ENCODE peak calls at places on chromosome 20, in ten cellular contexts. F is sigmoid colon; I is keratinocyte; M is tibial artery; P is DND-41; S is CD8-positive, alpha-beta T cell; E is heart right ventricle; Q is spleen; C is fibroblast of lung; N is vagina. X is an unnamed sample. For H3K4me1, the result is how much of the 10 kb centered on the place peaks cover.

GRCh38 chr20:44501448-44501847 is 20.4 kb downstream of the SERINC3 start:
- DNase-seq in F (no peak), I (no peak), M (no peak), P (no peak), S (no peak), E (no peak), Q (no peak), C (no peak), N (no peak), X (no peak)

GRCh38 chr20:517221-517620 is 26.4 kb downstream of the CSNK2A1 start:
- DNase-seq in F (no peak), I (no peak), M (no peak), P (no peak), S (no peak), E (no peak), Q (no peak), C (no peak), N (no peak), X (no peak)

GRCh38 chr20:63874254-63874653 is 9.2 kb downstream of the TPD52L2 start:
- DNase-seq in F (no peak), I (no peak), M (no peak), P (no peak), S (no peak), E (no peak), Q (no peak), C (no peak), N (no peak), X (no peak)

GRCh38 chr20:46552460-46553420 is 2.3 kb upstream of the OCSTAMP start:
- DNase-seq in F (no peak), I (no peak), M (no peak), P (peak), S (peak), E (no peak), Q (no peak), C (no peak), N (no peak), X (no peak)

GRCh38 chr20:53785320-53785719 is 191.7 kb upstream of the ZNF217 start:
- DNase-seq in F (peak), I (no peak), M (no peak), P (no peak), S (no peak), E (no peak), Q (no peak), C (no peak), N (no peak), X (no peak)

GRCh38 chr20:10328897-10329255 is 105.1 kb downstream of the MKKS start:
- DNase-seq in F (no peak), I (no peak), M (no peak), P (no peak), S (no peak), E (no peak), Q (no peak), C (no peak), N (no peak), X (no peak)

GRCh38 chr20:33401042-33401921 is at the start of gene CDK5RAP1:
- DNase-seq in F (peak), I (no peak), M (peak), P (peak), S (peak), E (peak), Q (peak), C (peak), N (no peak), X (peak)

GRCh38 chr20:35363190-35363589 is 48.6 kb downstream of the UQCC1 start:
- DNase-seq in F (no peak), I (no peak), M (no peak), P (no peak), S (no peak), E (no peak), Q (no peak), C (peak), N (no peak), X (no peak)

GRCh38 chr20:17872920-17873319 is 95.7 kb downstream of the SNX5 start:
- DNase-seq in F (peak), I (no peak), M (peak), P (no peak), S (no peak), E (no peak), Q (peak), C (no peak), N (no peak), X (no peak)

GRCh38 chr20:48624315-48625020 is 203.3 kb downstream of the PREX1 start:
- DNase-seq in F (no peak), I (no peak), M (no peak), P (no peak), S (no peak), E (no peak), Q (peak), C (no peak), N (no peak), X (no peak)

GRCh38 chr20:22431419-22431818 is 153.0 kb downstream of the FOXA2 start:
- DNase-seq in F (no peak), I (no peak), M (no peak), P (no peak), S (no peak), E (no peak), Q (no peak), C (no peak), N (no peak), X (no peak)

GRCh38 chr20:15834857-15835256 is 738.4 kb downstream of the KIF16B start:
- DNase-seq in F (no peak), I (no peak), M (no peak), P (no peak), S (no peak), E (no peak), Q (no peak), C (no peak), N (no peak), X (no peak)

GRCh38 chr20:35772563-35773058 is 796 bp downstream of the PHF20 start:
- DNase-seq in F (no peak), I (no peak), M (no peak), P (no peak), S (no peak), E (no peak), Q (no peak), C (no peak), N (no peak), X (no peak)

GRCh38 chr20:35200255-35200654 is 26.2 kb upstream of the MMP24 start:
- DNase-seq in F (no peak), I (no peak), M (no peak), P (no peak), S (no peak), E (no peak), Q (no peak), C (peak), N (no peak), X (peak)

GRCh38 chr20:19628570-19629134 is 129.4 kb upstream of the RIN2 start:
- DNase-seq in F (no peak), I (peak), M (peak), P (peak), S (peak), E (no peak), Q (no peak), C (peak), N (no peak), X (peak)

GRCh38 chr20:44435630-44436335 is 39.9 kb upstream of the TTPAL start:
- DNase-seq in F (no peak), I (no peak), M (no peak), P (no peak), S (no peak), E (no peak), Q (no peak), C (no peak), N (no peak), X (no peak)

GRCh38 chr20:575230-575629 is 31.6 kb upstream of the CSNK2A1 start:
- DNase-seq in F (no peak), I (no peak), M (no peak), P (no peak), S (no peak), E (no peak), Q (no peak), C (no peak), N (no peak), X (no peak)

GRCh38 chr20:41136695-41137411 is 490 bp upstream of the PLCG1 start:
- DNase-seq in F (peak), I (no peak), M (peak), P (peak), S (peak), E (peak), Q (peak), C (peak), N (no peak), X (peak)

GRCh38 chr20:61806314-61806713 is 259.4 kb downstream of the TAF4 start:
- DNase-seq in F (no peak), I (no peak), M (no peak), P (no peak), S (no peak), E (no peak), Q (peak), C (no peak), N (no peak), X (no peak)

GRCh38 chr20:61804896-61805295 is 260.8 kb downstream of the TAF4 start:
- DNase-seq in F (no peak), I (no peak), M (no peak), P (no peak), S (no peak), E (no peak), Q (peak), C (no peak), N (no peak), X (no peak)

GRCh38 chr20:61805365-61805764 is 260.3 kb downstream of the TAF4 start:
- DNase-seq in F (no peak), I (no peak), M (no peak), P (no peak), S (no peak), E (no peak), Q (peak), C (no peak), N (no peak), X (no peak)

GRCh38 chr20:61806995-61807394 is 258.7 kb downstream of the TAF4 start:
- DNase-seq in F (no peak), I (no peak), M (no peak), P (no peak), S (no peak), E (no peak), Q (peak), C (no peak), N (no peak), X (no peak)

DNA sequence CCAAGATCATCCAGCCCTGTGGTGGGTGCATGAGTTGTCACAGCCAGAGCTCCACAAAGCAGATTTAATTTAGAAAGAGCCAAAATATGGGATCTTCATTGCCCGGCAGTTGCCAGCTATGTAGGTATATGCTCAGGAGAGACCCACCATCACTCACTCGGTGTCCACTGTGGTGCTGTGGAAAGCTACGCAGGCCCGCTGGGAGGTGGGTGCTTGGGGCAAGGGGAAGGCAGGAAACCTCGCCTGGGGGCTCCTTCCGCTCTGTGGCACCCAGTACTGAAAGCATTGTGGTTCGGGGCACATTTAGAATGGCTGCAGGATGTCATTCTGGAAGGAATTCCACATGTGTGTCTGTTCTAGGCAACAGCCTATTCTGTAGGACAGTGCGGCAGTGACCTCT is 259.9 kb downstream of the TAF4 start:
- DNase-seq in F (no peak), I (no peak), M (no peak), P (no peak), S (no peak), E (no peak), Q (peak), C (no peak), N (no peak), X (no peak)
- H3K4me1 ChIP-seq in F (under half), I (under half), M (under half), P (under half), S (under half), E (under half), Q (under half), C (under half), N (under half), X (half or more)

DNA sequence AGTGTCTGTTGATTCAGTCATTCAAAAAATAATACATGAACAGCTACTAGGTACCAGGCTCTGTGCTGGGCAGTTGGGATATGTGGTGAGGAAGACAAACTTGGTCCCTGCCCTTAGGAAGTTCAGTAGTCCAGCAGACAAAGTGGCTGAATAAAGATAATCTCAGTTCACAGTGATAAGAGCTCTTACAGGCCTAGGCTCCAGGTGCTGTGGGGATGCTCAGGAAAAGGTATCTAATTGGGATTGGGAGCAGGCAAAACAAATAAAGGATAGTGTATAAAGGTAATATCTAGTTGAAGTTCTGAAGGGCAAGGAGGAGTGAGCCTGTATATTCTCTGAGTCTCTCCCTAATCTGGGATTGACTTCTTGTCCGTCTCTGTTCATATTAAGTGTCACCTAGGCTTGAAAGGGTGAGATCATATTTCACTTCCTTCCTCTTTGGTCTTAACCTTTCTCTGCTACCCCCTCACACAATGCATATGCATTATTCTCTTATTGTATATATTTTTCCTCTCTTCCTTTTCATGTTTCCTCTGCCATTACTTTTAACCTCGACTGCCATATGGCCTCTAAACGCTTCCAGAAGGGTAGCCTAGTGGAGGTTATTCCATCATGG is 13.5 kb downstream of the PTPN1 start:
- DNase-seq in F (no peak), I (no peak), M (no peak), P (no peak), S (no peak), E (no peak), Q (no peak), C (no peak), N (no peak), X (no peak)
- H3K4me1 ChIP-seq in F (under half), I (under half), M (under half), P (under half), S (half or more), E (half or more), Q (half or more), C (under half), N (half or more), X (under half)

GRCh38 chr20:57439432-57439831 is 48.2 kb downstream of the RBM38 start:
- DNase-seq in F (peak), I (no peak), M (peak), P (no peak), S (no peak), E (peak), Q (peak), C (no peak), N (no peak), X (no peak)
- H3K4me1 ChIP-seq in F (under half), I (under half), M (half or more), P (under half), S (under half), E (half or more), Q (half or more), C (under half), N (under half), X (under half)

GRCh38 chr20:31603822-31604566 is 1.1 kb upstream of the ID1 start:
- DNase-seq in F (peak), I (no peak), M (peak), P (peak), S (peak), E (peak), Q (peak), C (peak), N (peak), X (peak)

GRCh38 chr20:31605902-31606677 is 1.0 kb downstream of the ID1 start:
- DNase-seq in F (peak), I (no peak), M (no peak), P (no peak), S (peak), E (peak), Q (peak), C (peak), N (no peak), X (no peak)

GRCh38 chr20:31604567-31605030 is 490 bp upstream of the ID1 start:
- DNase-seq in F (no peak), I (no peak), M (no peak), P (no peak), S (no peak), E (no peak), Q (no peak), C (no peak), N (no peak), X (no peak)

GRCh38 chr20:31606678-31606927 is 1.5 kb downstream of the ID1 start:
- DNase-seq in F (no peak), I (no peak), M (no peak), P (no peak), S (no peak), E (no peak), Q (no peak), C (no peak), N (no peak), X (no peak)

DNA sequence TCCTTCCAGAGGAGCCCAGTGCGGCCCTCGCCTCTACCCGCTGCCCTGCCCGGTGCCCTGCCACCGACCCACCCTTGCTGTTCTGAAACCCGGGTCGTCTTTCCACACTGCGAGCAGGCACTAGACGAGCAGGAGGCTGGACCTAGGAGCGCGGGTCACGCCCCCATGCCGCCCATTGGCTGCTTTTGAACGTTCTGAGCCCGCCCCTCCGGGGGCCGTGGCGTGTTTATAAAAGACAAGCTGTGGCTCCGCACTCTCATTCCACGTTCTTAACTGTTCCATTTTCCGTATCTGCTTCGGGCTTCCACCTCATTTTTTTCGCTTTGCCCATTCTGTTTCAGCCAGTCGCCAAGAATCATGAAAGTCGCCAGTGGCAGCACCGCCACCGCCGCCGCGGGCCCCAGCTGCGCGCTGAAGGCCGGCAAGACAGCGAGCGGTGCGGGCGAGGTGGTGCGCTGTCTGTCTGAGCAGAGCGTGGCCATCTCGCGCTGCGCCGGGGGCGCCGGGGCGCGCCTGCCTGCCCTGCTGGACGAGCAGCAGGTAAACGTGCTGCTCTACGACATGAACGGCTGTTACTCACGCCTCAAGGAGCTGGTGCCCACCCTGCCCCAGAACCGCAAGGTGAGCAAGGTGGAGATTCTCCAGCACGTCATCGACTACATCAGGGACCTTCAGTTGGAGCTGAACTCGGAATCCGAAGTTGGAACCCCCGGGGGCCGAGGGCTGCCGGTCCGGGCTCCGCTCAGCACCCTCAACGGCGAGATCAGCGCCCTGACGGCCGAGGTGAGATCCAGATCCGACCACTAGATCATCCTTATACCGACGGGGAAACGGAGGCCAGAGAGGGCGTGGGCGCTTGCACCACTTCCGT is at the start of gene ID1:
- DNase-seq in F (peak), I (no peak), M (peak), P (peak), S (peak), E (peak), Q (peak), C (peak), N (peak), X (peak)
- H3K4me1 ChIP-seq in F (under half), I (under half), M (under half), P (under half), S (under half), E (half or more), Q (half or more), C (under half), N (half or more), X (half or more)

X was measured in SJSA1.